ENCODE peak calls at places on chromosome 9, in four cellular contexts. S, C, E and J are unnamed samples.

GRCh38 chr9:130208600-130209347 is 36.6 kb downstream of the NCS1 start:
- DNase-seq in E (no peak), S (no peak), C (no peak), J (no peak)

GRCh38 chr9:107782381-107782780 is 292.8 kb upstream of the KLF4 start:
- DNase-seq in C (no peak), S (no peak), E (no peak), J (no peak)

GRCh38 chr9:74645007-74645639 is 148.0 kb downstream of the RORB start:
- DNase-seq in E (peak), S (no peak), C (no peak), J (no peak)

GRCh38 chr9:83422512-83422911 is 115.7 kb downstream of the FRMD3 start:
- DNase-seq in C (no peak), S (no peak), E (no peak), J (no peak)

GRCh38 chr9:33103381-33104110 is 27.1 kb upstream of the SMU1 start:
- DNase-seq in C (no peak), S (no peak), E (no peak), J (no peak)

GRCh38 chr9:94993141-94993820 is 266.8 kb downstream of the AOPEP start:
- DNase-seq in S (no peak), C (no peak), E (no peak), J (no peak)

GRCh38 chr9:108980893-108981292 is 32.4 kb downstream of the CTNNAL1 start:
- DNase-seq in S (no peak), C (no peak), E (no peak), J (no peak)

GRCh38 chr9:108468364-108468763 is 387.4 kb downstream of the ACTL7B start:
- DNase-seq in E (peak), C (peak), S (no peak), J (no peak)

GRCh38 chr9:130616451-130616850 is 37.1 kb downstream of the FUBP3 start:
- DNase-seq in E (no peak), C (no peak), S (no peak), J (no peak)

GRCh38 chr9:107158321-107158720 is 124.8 kb upstream of the RAD23B start:
- DNase-seq in S (no peak), E (peak), C (no peak), J (no peak)

GRCh38 chr9:35814106-35814840 is 569 bp downstream of the HINT2 start:
- DNase-seq in C (peak), S (no peak), E (peak), J (no peak)

GRCh38 chr9:98781588-98782383 is 14.6 kb downstream of the ANKS6 start:
- DNase-seq in E (no peak), C (no peak), S (no peak), J (no peak)

GRCh38 chr9:124661184-124661755 is 109.8 kb downstream of the NR6A1 start:
- DNase-seq in E (no peak), S (no peak), C (no peak), J (no peak)

GRCh38 chr9:119302988-119303698 is 66.1 kb downstream of the BRINP1 start:
- DNase-seq in E (no peak), C (no peak), S (no peak), J (no peak)

GRCh38 chr9:136014147-136014927 is 53.2 kb upstream of the UBAC1 start:
- DNase-seq in E (no peak), S (no peak), C (no peak), J (no peak)

GRCh38 chr9:137138058-137138697 is 776 bp upstream of the GRIN1 start:
- DNase-seq in C (no peak), E (peak), S (no peak), J (no peak)

GRCh38 chr9:111658943-111659342 is 2.5 kb upstream of the GNG10 start:
- DNase-seq in C (no peak), E (no peak), S (no peak), J (no peak)

GRCh38 chr9:93254806-93255519 is 71.0 kb downstream of the WNK2 start:
- DNase-seq in C (no peak), E (no peak), S (no peak), J (no peak)

GRCh38 chr9:5897851-5898250 is 7.2 kb downstream of the MLANA start:
- DNase-seq in C (no peak), S (no peak), E (no peak), J (no peak)

GRCh38 chr9:112377087-112377486 is 2.8 kb upstream of the HSDL2 start:
- DNase-seq in E (no peak), S (no peak), C (peak), J (no peak)

GRCh38 chr9:108704156-108704852 is 151.5 kb downstream of the ACTL7B start:
- DNase-seq in E (no peak), C (no peak), S (no peak), J (no peak)

GRCh38 chr9:76415731-76416130 is 21.5 kb upstream of the RFK start:
- DNase-seq in E (no peak), S (no peak), C (no peak), J (no peak)

GRCh38 chr9:110104201-110104845 is 103.6 kb downstream of the C9orf152 start:
- DNase-seq in S (no peak), E (no peak), C (no peak), J (no peak)

GRCh38 chr9:14147738-14148137 is 166.2 kb downstream of the NFIB start:
- DNase-seq in S (no peak), C (no peak), E (no peak), J (no peak)

GRCh38 chr9:126421567-126422428 is 95.2 kb downstream of the MVB12B start:
- DNase-seq in C (no peak), S (no peak), E (no peak), J (no peak)

GRCh38 chr9:93668261-93668871 is 92.0 kb downstream of the PHF2 start:
- DNase-seq in E (no peak), S (no peak), C (no peak), J (no peak)

GRCh38 chr9:16126042-16126441 is 573.2 kb downstream of the CCDC171 start:
- DNase-seq in S (no peak), E (no peak), C (no peak), J (no peak)

GRCh38 chr9:130263601-130264413 is 1.8 kb upstream of the HMCN2 start:
- DNase-seq in S (no peak), C (no peak), E (no peak), J (no peak)

GRCh38 chr9:127074561-127075548 is 47.6 kb downstream of the ANGPTL2 start:
- DNase-seq in C (no peak), E (peak), S (no peak), J (no peak)